ENCODE peak calls at places on chromosomes 12 and 14, in five cellular contexts. K, D, E, H and Y are unnamed samples.

GRCh38 chr12:108399514-108399913 is 60.4 kb upstream of the CMKLR1 start:
- DNase-seq in K (no peak), D (no peak), E (no peak), H (peak), Y (no peak)

GRCh38 chr12:131108171-131108955 is 154.7 kb downstream of the ADGRD1 start:
- DNase-seq in K (peak), D (peak), E (no peak), H (no peak), Y (no peak)

GRCh38 chr14:69094481-69094880 is 58.4 kb downstream of the DCAF5 start:
- DNase-seq in K (no peak), D (no peak), E (no peak), H (no peak), Y (no peak)

GRCh38 chr12:32454075-32454474 is 54.7 kb downstream of the FGD4 start:
- DNase-seq in K (no peak), D (no peak), E (no peak), H (no peak), Y (peak)

GRCh38 chr12:45990468-45991288 is at the start of gene SCAF11:
- DNase-seq in K (peak), D (peak), E (peak), H (peak), Y (peak)

GRCh38 chr12:12210983-12211382 is 55.9 kb downstream of the LRP6 start:
- DNase-seq in K (no peak), D (no peak), E (no peak), H (no peak), Y (no peak)

GRCh38 chr14:103198429-103199140 is 75.3 kb downstream of the TNFAIP2 start:
- DNase-seq in K (no peak), D (no peak), E (no peak), H (no peak), Y (no peak)

GRCh38 chr14:106694638-106695393 is 1168.4 kb downstream of the TMEM121 start:
- DNase-seq in K (no peak), D (peak), E (no peak), H (no peak), Y (no peak)

GRCh38 chr12:39675263-39675662 is 55.7 kb upstream of the ABCD2 start:
- DNase-seq in K (no peak), D (no peak), E (no peak), H (no peak), Y (no peak)

DNA sequence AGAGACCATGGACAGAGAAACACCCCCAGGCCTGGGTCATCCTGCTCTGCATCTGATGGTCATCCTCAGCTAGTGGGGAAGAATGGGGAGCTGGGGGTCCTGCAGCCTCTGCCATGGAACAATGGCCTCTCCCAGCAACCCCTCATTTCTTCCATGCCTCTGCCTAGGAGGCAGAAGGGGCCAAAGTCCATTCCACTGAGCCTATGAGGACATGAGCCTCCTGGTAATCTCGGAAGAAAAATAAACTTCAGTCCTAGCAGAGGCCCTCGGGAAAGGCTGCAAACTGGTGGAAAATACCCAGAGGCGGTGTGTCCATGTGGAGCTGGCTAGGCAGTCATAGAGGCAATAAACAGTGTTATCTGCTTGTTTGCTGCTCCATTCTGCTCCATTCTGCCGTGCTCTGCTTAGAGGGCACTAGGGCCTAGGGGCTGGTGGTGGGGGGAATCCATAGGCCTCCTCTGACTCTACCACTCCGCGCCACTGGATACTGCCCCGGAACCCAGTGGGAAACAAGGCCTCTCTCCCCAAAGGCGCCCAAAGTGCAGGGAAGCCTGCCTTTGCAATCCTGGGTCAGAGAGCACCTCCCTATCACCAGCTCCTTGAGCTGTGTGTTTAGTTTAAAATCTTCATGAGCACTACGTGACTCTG is 4.5 kb downstream of the PGF start:
- DNase-seq in K (no peak), D (no peak), E (no peak), H (no peak), Y (no peak)
- H3K4me3 ChIP-seq in K (no peak), D (no peak), E (no peak), H (no peak), Y (no peak)

GRCh38 chr12:42921741-42922511 is 332.4 kb upstream of the PRICKLE1 start:
- DNase-seq in K (no peak), D (no peak), E (no peak), H (no peak), Y (no peak)
- H3K27ac ChIP-seq in K (no peak), D (no peak), E (peak), H (peak), Y (no peak)

GRCh38 chr12:53624956-53625355 is 1.2 kb downstream of the ATF7 start:
- DNase-seq in K (no peak), D (no peak), E (no peak), H (no peak), Y (no peak)

GRCh38 chr12:53623986-53624385 is 2.2 kb downstream of the ATF7 start:
- DNase-seq in K (no peak), D (no peak), E (peak), H (no peak), Y (no peak)

GRCh38 chr12:53622724-53623123 is 3.5 kb downstream of the ATF7 start:
- DNase-seq in K (no peak), D (no peak), E (no peak), H (no peak), Y (no peak)

GRCh38 chr12:53624453-53624852 is 1.7 kb downstream of the ATF7 start:
- DNase-seq in K (no peak), D (no peak), E (no peak), H (no peak), Y (no peak)

GRCh38 chr12:53623526-53623925 is 2.7 kb downstream of the ATF7 start:
- DNase-seq in K (no peak), D (no peak), E (no peak), H (no peak), Y (no peak)
- H3K4me3 ChIP-seq in K (no peak), D (no peak), E (no peak), H (peak), Y (no peak)

GRCh38 chr12:58458093-58458492 is 462.2 kb downstream of the LRIG3 start:
- DNase-seq in K (no peak), D (no peak), E (no peak), H (no peak), Y (no peak)
- H3K27ac ChIP-seq in K (no peak), D (no peak), E (no peak), H (no peak), Y (no peak)